ENCODE peak calls at places on chromosomes 2 and 18, in four cellular contexts. J is posterior vena cava; Q is sciatic nerve; U is CD8-positive, alpha-beta T cell. R is an unnamed sample.

GRCh38 chr2:12430036-12430795 is 286.5 kb upstream of the TRIB2 start:
- DNase-seq in J (no peak), Q (no peak), U (no peak), R (no peak)

GRCh38 chr18:46958209-46958608 is 40.8 kb downstream of the KATNAL2 start:
- DNase-seq in J (no peak), Q (no peak), U (no peak), R (no peak)

GRCh38 chr18:8167036-8167435 is 442.2 kb upstream of the RAB12 start:
- DNase-seq in J (no peak), Q (no peak), U (no peak), R (no peak)

GRCh38 chr18:56083889-56084288 is 495.9 kb upstream of the TCF4 start:
- DNase-seq in J (no peak), Q (no peak), U (no peak), R (no peak)

GRCh38 chr18:57352271-57352701 is at the start of gene ST8SIA3:
- DNase-seq in J (no peak), Q (no peak), U (no peak), R (no peak)

GRCh38 chr2:182015334-182016109 is 29.9 kb downstream of the PPP1R1C start:
- DNase-seq in J (no peak), Q (no peak), U (no peak), R (no peak)

GRCh38 chr2:235095569-235095968 is 143.8 kb downstream of the SH3BP4 start:
- DNase-seq in J (no peak), Q (no peak), U (no peak), R (no peak)

GRCh38 chr18:39647627-39648502 is 2082.3 kb upstream of the CELF4 start:
- DNase-seq in J (no peak), Q (no peak), U (no peak), R (no peak)